ENCODE peak calls at places on chromosomes 1 and 21, in five cellular contexts. L, P, C, D and X are unnamed samples.

GRCh38 chr1:91091812-91092211 is 70.0 kb upstream of the ZNF644 start:
- DNase-seq in L (no peak), P (no peak), C (no peak), D (no peak), X (no peak)

GRCh38 chr1:76336951-76337371 is 262.4 kb downstream of the ST6GALNAC3 start:
- DNase-seq in L (no peak), P (peak; percentile 78), C (no peak), D (peak; percentile 98), X (no peak)

GRCh38 chr1:203035111-203036000 is 9.1 kb downstream of the PPFIA4 start:
- DNase-seq in L (no peak), P (no peak), C (no peak), D (no peak), X (no peak)

GRCh38 chr1:29196863-29197589 is 15.3 kb upstream of the SRSF4 start:
- DNase-seq in L (no peak), P (peak; percentile 92), C (no peak), D (peak; percentile 76), X (no peak)

GRCh38 chr1:220751130-220751529 is 3.0 kb downstream of the MTARC2 start:
- DNase-seq in L (no peak), P (no peak), C (no peak), D (no peak), X (no peak)

GRCh38 chr1:147264158-147264768 is 21.8 kb downstream of the CHD1L start:
- DNase-seq in L (no peak), P (peak; percentile 23), C (no peak), D (peak; percentile 63), X (no peak)

GRCh38 chr21:35046223-35046690 is 2.8 kb downstream of the RUNX1 start:
- DNase-seq in L (peak; percentile 69), P (no peak), C (no peak), D (no peak), X (peak; percentile 28)

GRCh38 chr21:38793926-38794713 is 11.6 kb upstream of the ETS2 start:
- DNase-seq in L (no peak), P (no peak), C (no peak), D (no peak), X (no peak)

GRCh38 chr1:222240536-222241181 is 307.2 kb downstream of the HHIPL2 start:
- DNase-seq in L (no peak), P (peak; percentile 59), C (no peak), D (peak; percentile 35), X (no peak)

GRCh38 chr1:64983110-64983509 is 16.8 kb upstream of the JAK1 start:
- DNase-seq in L (no peak), P (no peak), C (no peak), D (peak; percentile 90), X (no peak)

GRCh38 chr1:115138973-115139372 is 49.7 kb upstream of the TSPAN2 start:
- DNase-seq in L (peak; percentile 85), P (peak; percentile 84), C (peak; percentile 76), D (peak; percentile 97), X (peak; percentile 84)

GRCh38 chr1:101506541-101507164 is 269.8 kb downstream of the S1PR1 start:
- DNase-seq in L (peak; percentile 47), P (no peak), C (peak; percentile 33), D (peak; percentile 65), X (peak; percentile 60)

GRCh38 chr1:158007949-158008386 is 14.5 kb downstream of the KIRREL1 start:
- DNase-seq in L (no peak), P (no peak), C (no peak), D (no peak), X (no peak)

GRCh38 chr1:180282401-180282800 is 52.3 kb downstream of the LHX4 start:
- DNase-seq in L (no peak), P (no peak), C (no peak), D (no peak), X (no peak)

GRCh38 chr1:38835230-38835827 is 24.2 kb downstream of the RRAGC start:
- DNase-seq in L (peak; percentile 88), P (peak; percentile 68), C (peak; percentile 72), D (peak; percentile 94), X (peak; percentile 90)

GRCh38 chr1:234148350-234148749 is 224.9 kb upstream of the COA6 start:
- DNase-seq in L (no peak), P (no peak), C (no peak), D (no peak), X (no peak)

GRCh38 chr1:160625725-160626498 is 20.9 kb downstream of the SLAMF1 start:
- DNase-seq in L (peak; percentile 59), P (no peak), C (no peak), D (no peak), X (peak; percentile 58)

GRCh38 chr1:21292991-21293536 is 2.8 kb upstream of the ECE1 start:
- DNase-seq in L (no peak), P (no peak), C (peak; percentile 77), D (no peak), X (peak; percentile 90)

GRCh38 chr1:183214021-183214970 is 28.2 kb downstream of the LAMC2 start:
- DNase-seq in L (no peak), P (no peak), C (no peak), D (no peak), X (no peak)

GRCh38 chr1:47875831-47876586 is 121.2 kb downstream of the TRABD2B start:
- DNase-seq in L (no peak), P (no peak), C (peak; percentile 49), D (peak; percentile 62), X (peak; percentile 2)

GRCh38 chr1:59332983-59333382 is 36.1 kb downstream of the FGGY start:
- DNase-seq in L (peak; percentile 90), P (no peak), C (no peak), D (peak; percentile 60), X (peak; percentile 46)

GRCh38 chr1:17176306-17177061 is 28.4 kb upstream of the PADI1 start:
- DNase-seq in L (no peak), P (no peak), C (no peak), D (no peak), X (no peak)

GRCh38 chr1:3584915-3585314 is 26.4 kb downstream of the MEGF6 start:
- DNase-seq in L (no peak), P (no peak), C (no peak), D (no peak), X (no peak)

GRCh38 chr1:176195547-176195946 is 11.5 kb downstream of the COP1 start:
- DNase-seq in L (no peak), P (no peak), C (no peak), D (no peak), X (no peak)

GRCh38 chr1:42179275-42179674 is 14.7 kb upstream of the GUCA2A start:
- DNase-seq in L (no peak), P (no peak), C (no peak), D (peak; percentile 92), X (no peak)

GRCh38 chr1:178939328-178939727 is 68.5 kb upstream of the ANGPTL1 start:
- DNase-seq in L (no peak), P (no peak), C (no peak), D (no peak), X (no peak)

GRCh38 chr1:180173952-180174351 is 19.3 kb downstream of the QSOX1 start:
- DNase-seq in L (no peak), P (no peak), C (no peak), D (no peak), X (no peak)

GRCh38 chr1:179867493-179868330 is 9.9 kb downstream of the TOR1AIP2 start:
- DNase-seq in L (peak; percentile 57), P (no peak), C (peak; percentile 51), D (peak; percentile 73), X (peak; percentile 56)

GRCh38 chr1:34983700-34984355 is 1.3 kb downstream of the TMEM35B start:
- DNase-seq in L (no peak), P (no peak), C (no peak), D (peak; percentile 30), X (no peak)

GRCh38 chr1:237041795-237042466 is at the start of gene RYR2:
- DNase-seq in L (no peak), P (no peak), C (no peak), D (peak; percentile 40), X (no peak)

GRCh38 chr1:160767417-160768294 is 28.3 kb upstream of the LY9 start:
- DNase-seq in L (peak; percentile 11), P (no peak), C (no peak), D (no peak), X (peak; percentile 84)

GRCh38 chr1:92323473-92324453 is 24.9 kb downstream of the RPAP2 start:
- DNase-seq in L (no peak), P (no peak), C (no peak), D (no peak), X (no peak)

GRCh38 chr1:39238476-39238875 is 34.0 kb downstream of the MACF1 start:
- DNase-seq in L (no peak), P (peak; percentile 54), C (no peak), D (peak; percentile 88), X (no peak)

GRCh38 chr1:154318386-154318785 is 2.5 kb upstream of the AQP10 start:
- DNase-seq in L (no peak), P (no peak), C (no peak), D (no peak), X (no peak)

GRCh38 chr1:229380514-229381160 is 37.8 kb upstream of the CCSAP start:
- DNase-seq in L (no peak), P (no peak), C (no peak), D (no peak), X (peak; percentile 13)

GRCh38 chr21:34881421-34881820 is 167.7 kb downstream of the RUNX1 start:
- DNase-seq in L (no peak), P (no peak), C (no peak), D (peak; percentile 89), X (no peak)

GRCh38 chr1:12587981-12588620 is 29.9 kb downstream of the DHRS3 start:
- DNase-seq in L (no peak), P (no peak), C (no peak), D (peak; percentile 64), X (no peak)

GRCh38 chr1:43861337-43861736 is 72.3 kb upstream of the ARTN start:
- DNase-seq in L (no peak), P (no peak), C (no peak), D (peak; percentile 80), X (no peak)

GRCh38 chr1:204001166-204001901 is 71.6 kb upstream of the SOX13 start:
- DNase-seq in L (no peak), P (no peak), C (no peak), D (no peak), X (no peak)

GRCh38 chr1:30684881-30685795 is 38.2 kb downstream of the MATN1 start:
- DNase-seq in L (no peak), P (no peak), C (no peak), D (no peak), X (no peak)
- TF ChIP-seq CTCF in L (no peak), P (no peak), C (no peak), D (no peak), X (no peak)

GRCh38 chr21:41832230-41833137 is 46.7 kb downstream of the PRDM15 start:
- DNase-seq in L (no peak), P (no peak), C (no peak), D (no peak), X (no peak)
- TF ChIP-seq CTCF in L (no peak), P (no peak), C (no peak), D (no peak), X (no peak)

GRCh38 chr1:2276803-2277580 is 48.9 kb downstream of the SKI start:
- DNase-seq in L (no peak), P (no peak), C (no peak), D (peak; percentile 68), X (no peak)
- TF ChIP-seq CTCF in L (no peak), P (no peak), C (no peak), D (no peak), X (no peak)

GRCh38 chr1:201876148-201876547 is 12.6 kb upstream of the SHISA4 start:
- DNase-seq in L (peak; percentile 19), P (no peak), C (no peak), D (peak; percentile 51), X (no peak)
- TF ChIP-seq CTCF in L (peak; percentile 25), P (peak; percentile 63), C (peak; percentile 22), D (peak; percentile 71), X (no peak)

GRCh38 chr1:85602536-85602935 is 22.0 kb downstream of the CCN1 start:
- DNase-seq in L (no peak), P (no peak), C (no peak), D (no peak), X (no peak)
- TF ChIP-seq CTCF in L (peak; percentile 9), P (no peak), C (no peak), D (no peak), X (peak; percentile 2)